ENCODE peak calls at places on chromosomes 1 and 21, in four cellular contexts. S is WTC11, I is K562, N is HepG2. E is an unnamed sample.

GRCh38 chr1:155226910-155227260 is 18.4 kb downstream of the MTX1 start:
- DNase-seq in N (peak; percentile 38), I (peak; percentile 61), S (peak; percentile 60), E (peak; percentile 52)

GRCh38 chr1:205052689-205053088 is 9.7 kb downstream of the CNTN2 start:
- DNase-seq in N (no peak), I (no peak), S (no peak), E (no peak)

GRCh38 chr1:23020731-23021130 is 1.5 kb downstream of the KDM1A start:
- DNase-seq in I (no peak), N (peak; percentile 34), S (no peak), E (no peak)

GRCh38 chr1:163315773-163316374 is 5.9 kb upstream of the NUF2 start:
- DNase-seq in N (peak; percentile 31), S (no peak), I (no peak), E (peak; percentile 48)

GRCh38 chr1:68904472-68904871 is 407.6 kb upstream of the DEPDC1 start:
- DNase-seq in I (no peak), N (no peak), S (no peak), E (no peak)

GRCh38 chr1:74513396-74513795 is 985 bp upstream of the LRRC53 start:
- DNase-seq in S (no peak), N (no peak), I (no peak), E (no peak)

GRCh38 chr21:20997633-20998455 is at the start of gene NCAM2:
- DNase-seq in I (peak; percentile 70), S (peak; percentile 73), N (peak; percentile 9), E (peak; percentile 38)

GRCh38 chr1:8412183-8412831 is 94.4 kb downstream of the SLC45A1 start:
- DNase-seq in I (no peak), N (no peak), S (no peak), E (peak; percentile 11)

GRCh38 chr1:21914880-21915640 is 22.1 kb downstream of the HSPG2 start:
- DNase-seq in I (peak; percentile 58), S (no peak), N (no peak), E (no peak)

GRCh38 chr21:33281101-33281652 is 15.0 kb downstream of the IL10RB start:
- DNase-seq in N (no peak), S (no peak), I (no peak), E (no peak)

GRCh38 chr1:173206816-173207595 is at the start of gene TNFSF4:
- DNase-seq in N (no peak), S (no peak), I (no peak), E (no peak)

GRCh38 chr1:47187226-47187925 is 2.5 kb downstream of the PDZK1IP1 start:
- DNase-seq in S (no peak), N (no peak), I (no peak), E (no peak)

GRCh38 chr1:234726359-234726836 is 116.4 kb upstream of the IRF2BP2 start:
- DNase-seq in S (no peak), N (no peak), I (no peak), E (no peak)

GRCh38 chr1:15680131-15680530 is 4.0 kb upstream of the PLEKHM2 start:
- DNase-seq in N (no peak), S (no peak), I (no peak), E (no peak)

GRCh38 chr1:31701137-31701736 is 2.6 kb downstream of the COL16A1 start:
- DNase-seq in S (no peak), N (peak; percentile 97), I (peak; percentile 83), E (peak; percentile 89)

GRCh38 chr1:112599513-112599912 is 19.4 kb downstream of the ST7L start:
- DNase-seq in S (no peak), N (no peak), I (no peak), E (no peak)

GRCh38 chr1:112589766-112590165 is 29.2 kb downstream of the ST7L start:
- DNase-seq in S (no peak), N (no peak), I (no peak), E (no peak)

GRCh38 chr1:112594208-112594876 is 24.6 kb downstream of the ST7L start:
- DNase-seq in I (no peak), S (no peak), N (no peak), E (no peak)
- TF ChIP-seq NR3C1 in I (no peak), S (no peak), N (no peak), E (no peak)

GRCh38 chr21:16620921-16621320 is 891.1 kb downstream of the USP25 start:
- DNase-seq in I (no peak), S (no peak), N (no peak), E (no peak)

GRCh38 chr21:16624468-16625102 is 888.3 kb upstream of the CXADR start:
- DNase-seq in N (no peak), I (no peak), S (no peak), E (no peak)
- TF ChIP-seq NR3C1 in N (no peak), I (no peak), S (no peak), E (no peak)

GRCh38 chr1:62111084-62111483 is 83.6 kb upstream of the L1TD1 start:
- DNase-seq in S (no peak), I (no peak), N (no peak), E (no peak)

GRCh38 chr1:62109124-62109523 is 85.5 kb upstream of the L1TD1 start:
- DNase-seq in S (no peak), N (no peak), I (no peak), E (no peak)

GRCh38 chr1:62113505-62113904 is 81.1 kb upstream of the L1TD1 start:
- DNase-seq in S (no peak), N (no peak), I (no peak), E (no peak)

GRCh38 chr1:62107923-62108322 is 86.7 kb upstream of the L1TD1 start:
- DNase-seq in S (no peak), I (no peak), N (no peak), E (no peak)

DNA sequence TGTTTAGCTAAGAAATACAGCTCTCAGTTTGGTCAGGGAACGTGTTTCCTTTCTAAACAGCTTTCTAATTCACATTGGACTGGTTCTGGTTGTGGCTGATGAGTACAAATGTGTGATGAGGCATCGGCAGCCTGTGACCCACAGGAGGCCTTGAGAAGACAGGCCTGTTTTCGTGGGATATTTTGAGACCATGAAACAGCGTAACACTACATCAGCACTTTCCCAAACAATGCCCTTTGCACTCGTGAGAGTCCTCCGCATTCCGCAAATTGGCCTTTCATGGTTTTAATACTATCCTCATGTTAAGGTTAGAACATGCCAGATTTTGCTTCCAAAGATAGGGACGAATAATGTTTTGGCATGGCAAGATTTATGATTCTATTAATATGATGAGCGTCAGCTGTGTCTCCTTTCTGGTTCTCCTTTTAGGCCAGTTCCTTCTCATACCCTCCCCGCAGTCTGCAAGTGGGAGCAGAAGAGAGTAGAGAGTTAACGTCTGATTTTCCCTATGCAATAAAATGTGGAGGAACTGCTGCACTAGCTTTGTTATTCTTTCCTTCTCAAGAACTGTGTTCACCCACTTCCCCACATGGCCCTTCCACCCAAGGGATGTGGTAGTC is 84.3 kb upstream of the L1TD1 start:
- DNase-seq in N (no peak), S (no peak), I (no peak), E (no peak)
- TF ChIP-seq NR3C1 in N (no peak), S (no peak), I (no peak), E (no peak)

GRCh38 chr1:219163401-219163954 is 10.2 kb upstream of the LYPLAL1 start:
- DNase-seq in N (no peak), S (no peak), I (no peak), E (no peak)
- TF ChIP-seq NR3C1 in N (no peak), S (no peak), I (no peak), E (no peak)

DNA sequence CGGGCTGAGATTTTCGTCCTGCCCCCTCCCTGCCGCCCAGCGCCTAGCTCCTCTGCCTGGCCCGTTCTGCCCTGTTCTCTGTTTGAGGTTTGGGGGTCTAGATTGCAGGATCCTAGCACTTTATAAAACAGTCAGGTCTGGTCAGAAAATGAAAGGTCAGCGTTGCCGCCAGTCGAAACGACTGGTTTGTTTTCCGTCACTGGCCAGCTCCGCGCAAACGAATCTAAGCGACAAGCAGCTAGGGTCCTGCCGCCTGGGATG is 4.4 kb downstream of the GFI1 start:
- DNase-seq in S (no peak), N (no peak), I (no peak), E (no peak)
- TF ChIP-seq NR3C1 in S (no peak), N (no peak), I (no peak), E (no peak)

E was measured in A549.